ENCODE peak calls at places on chromosomes 5 and 9, in four cellular contexts. A is tibial nerve, U is astrocyte, S is AG10803. M is an unnamed sample.

GRCh38 chr5:98816574-98817222 is 43.2 kb downstream of the RGMB start:
- DNase-seq in U (no peak), A (no peak), S (no peak), M (no peak)

GRCh38 chr9:20373263-20373662 is 249.0 kb downstream of the MLLT3 start:
- DNase-seq in S (no peak), U (no peak), A (no peak), M (no peak)

GRCh38 chr9:94625835-94626234 is 13.5 kb downstream of the FBP1 start:
- DNase-seq in A (no peak), S (no peak), U (no peak), M (no peak)

GRCh38 chr5:75651575-75651974 is 40.3 kb downstream of the ANKDD1B start:
- DNase-seq in U (no peak), S (no peak), A (no peak), M (no peak)

GRCh38 chr9:91680129-91680528 is 256.5 kb upstream of the NFIL3 start:
- DNase-seq in S (no peak), A (no peak), U (peak; percentile 56), M (no peak)

GRCh38 chr5:100647461-100648230 is 112.5 kb downstream of the FAM174A start:
- DNase-seq in U (peak; percentile 27), S (no peak), A (peak; percentile 54), M (peak; percentile 43)

GRCh38 chr9:87148391-87149237 is 201.3 kb upstream of the GAS1 start:
- DNase-seq in U (peak; percentile 65), S (peak; percentile 81), A (peak; percentile 65), M (peak; percentile 94)

GRCh38 chr5:151068571-151069197 is 12.2 kb downstream of the TNIP1 start:
- DNase-seq in S (peak; percentile 38), U (no peak), A (no peak), M (no peak)

GRCh38 chr5:55485073-55485472 is 49.7 kb downstream of the PLPP1 start:
- DNase-seq in A (no peak), U (no peak), S (no peak), M (no peak)

GRCh38 chr5:126597156-126597555 is 2.1 kb upstream of the ALDH7A1 start:
- DNase-seq in U (peak; percentile 79), A (no peak), S (peak; percentile 63), M (no peak)

GRCh38 chr5:35963381-35963843 is 25.0 kb upstream of the CAPSL start:
- DNase-seq in S (no peak), U (no peak), A (no peak), M (no peak)

GRCh38 chr5:1552469-1553255 is 28.9 kb upstream of the LPCAT1 start:
- DNase-seq in A (peak; percentile 43), U (peak; percentile 17), S (peak; percentile 34), M (peak; percentile 86)

GRCh38 chr9:126166866-126167265 is 159.8 kb upstream of the MVB12B start:
- DNase-seq in A (no peak), U (no peak), S (no peak), M (peak; percentile 52)

GRCh38 chr5:146001544-146002185 is 65.3 kb downstream of the SH3RF2 start:
- DNase-seq in S (no peak), A (no peak), U (no peak), M (no peak)

GRCh38 chr5:152146566-152146965 is 221.9 kb upstream of the GLRA1 start:
- DNase-seq in U (no peak), A (no peak), S (no peak), M (no peak)

GRCh38 chr5:80877592-80877991 is 82.6 kb upstream of the RASGRF2 start:
- DNase-seq in U (no peak), S (no peak), A (no peak), M (no peak)

GRCh38 chr5:109585012-109585599 is 104.6 kb upstream of the MAN2A1 start:
- DNase-seq in S (peak; percentile 26), U (peak; percentile 65), A (no peak), M (no peak)

DNA sequence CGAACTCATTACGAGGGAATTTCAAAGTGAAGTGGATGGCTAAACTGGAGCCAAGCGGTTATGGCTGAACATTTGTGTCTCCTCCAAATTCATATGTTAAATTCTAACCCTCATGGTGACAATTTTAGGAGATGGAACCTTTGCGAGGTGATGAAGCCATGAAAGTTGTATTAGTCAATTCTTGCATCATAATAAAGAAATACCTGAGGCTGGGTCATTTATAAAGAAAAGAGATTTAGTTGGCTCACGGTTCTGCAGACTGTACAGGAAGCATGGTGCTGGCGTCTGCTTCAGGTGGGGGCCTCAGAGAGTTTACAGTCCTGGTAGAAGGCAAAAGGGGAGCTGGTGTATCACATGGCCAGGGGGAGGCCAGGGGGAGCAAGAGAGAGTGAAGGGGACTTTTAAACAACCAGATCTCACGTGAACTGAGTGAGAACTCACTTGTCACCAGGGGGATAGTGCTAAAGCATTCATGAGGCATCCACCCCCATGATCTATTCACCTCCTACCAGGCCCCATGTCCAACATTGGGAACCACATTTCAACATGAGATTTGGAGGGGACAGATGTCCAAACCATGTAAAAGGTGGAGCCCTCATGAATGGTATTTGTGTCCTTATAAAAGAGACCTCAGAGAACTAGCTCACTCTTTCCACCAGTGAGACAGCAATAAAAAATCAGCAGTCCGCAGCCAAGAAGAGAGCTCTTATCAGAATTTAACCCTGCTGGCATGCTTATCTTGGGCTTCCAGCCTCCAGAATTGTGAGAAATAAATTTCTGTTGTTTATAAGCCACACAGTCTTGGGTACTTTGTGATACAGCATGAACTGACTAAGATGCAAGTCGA is 143.4 kb downstream of the MTRR start:
- DNase-seq in S (no peak), A (no peak), U (no peak), M (no peak)
- TF ChIP-seq CTCF in S (no peak), A (no peak), U (no peak), M (no peak)

DNA sequence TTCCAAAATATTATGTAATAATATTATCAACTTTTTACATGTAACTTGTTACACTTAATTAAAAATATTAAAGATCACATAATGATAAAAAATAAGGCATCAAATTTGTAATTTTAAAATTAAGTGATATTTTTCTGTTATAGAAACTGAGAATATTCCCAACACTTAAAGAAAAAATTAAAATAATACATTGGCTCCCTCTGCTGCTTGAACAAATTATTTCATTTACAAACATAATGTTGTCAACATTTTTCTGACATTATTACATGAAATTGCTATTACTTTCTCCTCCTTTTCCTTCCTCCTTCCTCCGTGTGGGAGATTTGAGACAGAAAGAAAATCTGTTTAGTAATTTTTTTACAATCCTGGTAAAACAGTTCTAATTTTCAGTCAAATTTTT is 42.3 kb downstream of the RNF180 start:
- DNase-seq in A (no peak), S (peak; percentile 12), U (peak; percentile 3), M (no peak)
- TF ChIP-seq CTCF in A (no peak), S (peak; percentile 34), U (peak; percentile 13), M (no peak)

GRCh38 chr5:176610430-176610763 is 441 bp upstream of the GPRIN1 start:
- DNase-seq in U (no peak), S (no peak), A (no peak), M (no peak)

GRCh38 chr5:176611435-176611834 is 1.5 kb upstream of the GPRIN1 start:
- DNase-seq in U (peak; percentile 76), A (peak; percentile 68), S (peak; percentile 82), M (peak; percentile 61)

GRCh38 chr5:176608142-176608705 is 1.7 kb downstream of the GPRIN1 start:
- DNase-seq in S (no peak), A (no peak), U (no peak), M (no peak)

GRCh38 chr5:176608937-176609723 is 826 bp downstream of the GPRIN1 start:
- DNase-seq in A (no peak), U (no peak), S (no peak), M (no peak)

GRCh38 chr5:176609724-176610429 is at the start of gene GPRIN1:
- DNase-seq in S (peak; percentile 31), A (no peak), U (no peak), M (no peak)
- TF ChIP-seq CTCF in S (no peak), A (no peak), U (no peak), M (no peak)

GRCh38 chr9:23582836-23583235 is 243.2 kb downstream of the ELAVL2 start:
- DNase-seq in A (no peak), U (no peak), S (no peak), M (no peak)

GRCh38 chr9:23586906-23587305 is 239.1 kb downstream of the ELAVL2 start:
- DNase-seq in U (no peak), S (no peak), A (no peak), M (no peak)

GRCh38 chr9:23587433-23587832 is 238.6 kb downstream of the ELAVL2 start:
- DNase-seq in U (no peak), S (no peak), A (no peak), M (peak; percentile 14)

GRCh38 chr9:23590601-23591000 is 235.4 kb downstream of the ELAVL2 start:
- DNase-seq in U (no peak), S (peak; percentile 1), A (no peak), M (no peak)

DNA sequence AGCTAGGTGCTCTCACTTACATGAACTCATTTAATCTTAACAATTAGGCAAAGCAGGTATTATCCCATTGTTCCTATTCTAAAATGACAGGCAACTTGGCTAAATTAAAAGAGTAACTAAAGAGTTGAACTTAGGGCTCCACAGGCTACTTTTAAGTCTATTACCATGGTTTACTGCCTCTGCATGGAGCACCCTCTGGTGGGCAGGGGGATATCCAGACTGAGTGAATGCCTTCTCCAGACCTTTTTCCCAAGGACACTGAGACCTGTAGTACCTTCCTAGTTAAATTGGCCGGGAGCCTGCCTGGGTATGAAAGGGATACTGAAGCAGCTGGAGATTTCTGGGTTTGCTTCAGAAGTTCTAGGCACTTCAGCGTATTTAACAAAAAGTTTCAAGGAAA is 238.1 kb downstream of the ELAVL2 start:
- DNase-seq in S (no peak), A (no peak), U (no peak), M (no peak)
- TF ChIP-seq CTCF in S (no peak), A (no peak), U (no peak), M (no peak)

DNA sequence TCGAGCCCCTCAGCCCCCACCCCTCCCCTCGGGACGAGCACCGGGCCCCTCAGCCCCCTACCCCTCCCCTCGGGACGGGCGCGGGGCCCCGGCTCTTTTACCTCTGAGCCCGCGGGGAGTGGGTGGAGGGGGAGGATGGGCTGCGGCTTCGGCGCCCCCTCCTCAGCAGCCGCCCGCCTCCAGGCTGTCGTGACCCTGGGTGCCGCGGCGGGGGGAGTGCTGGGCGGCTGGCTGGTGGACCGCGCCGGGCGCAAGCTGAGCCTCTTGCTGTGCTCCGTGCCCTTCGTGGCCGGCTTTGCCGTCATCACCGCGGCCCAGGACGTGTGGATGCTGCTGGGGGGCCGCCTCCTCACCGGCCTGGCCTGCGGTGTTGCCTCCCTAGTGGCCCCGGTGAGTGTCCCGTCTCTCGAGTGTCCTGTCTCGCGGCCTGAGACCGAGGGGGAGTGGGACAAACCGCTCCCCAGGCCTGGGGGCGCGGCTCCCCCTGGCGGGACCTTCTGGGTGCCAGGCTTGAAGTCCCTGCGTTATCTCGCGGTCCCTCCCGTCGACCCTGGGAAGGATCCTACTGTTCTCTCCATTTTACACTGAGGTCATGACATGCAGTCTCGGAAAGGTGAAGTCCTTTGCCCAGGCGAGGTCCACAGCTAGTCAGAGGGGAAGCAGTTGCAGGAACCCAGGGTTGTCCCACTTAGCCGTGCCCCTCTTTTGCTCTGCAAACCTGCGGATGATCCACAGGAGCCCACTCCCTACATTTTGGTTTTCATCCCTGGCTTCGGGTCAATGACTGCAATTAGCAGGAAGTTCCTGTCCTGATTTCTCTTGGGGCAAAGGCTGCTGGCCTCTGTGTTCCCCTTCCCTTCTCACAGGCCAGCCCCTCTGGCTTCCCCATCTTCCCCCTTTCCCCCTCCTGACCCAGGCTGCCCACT is 1.0 kb downstream of the SLC2A8 start:
- DNase-seq in S (peak; percentile 13), A (no peak), U (no peak), M (peak; percentile 88)
- TF ChIP-seq CTCF in S (peak; percentile 47), A (peak; percentile 44), U (peak; percentile 15), M (no peak)

M was measured in lower leg skin.